ENCODE peak calls at places on chromosomes 13 and 19, in four cellular contexts. One of them, this sample, is unnamed.

GRCh38 chr13:103161476-103161875 is 95.3 kb upstream of the SLC10A2 start:
- DNase-seq in GM12878: no peak
- DNase-seq in endothelial cell of umbilical vein: no peak
- DNase-seq in K562: no peak
- DNase-seq in this sample: no peak

GRCh38 chr19:17889609-17890214 is 18.0 kb downstream of the SLC5A5 start:
- DNase-seq in GM12878: no peak
- DNase-seq in endothelial cell of umbilical vein: peak; percentile 44
- DNase-seq in K562: peak; percentile 39
- DNase-seq in this sample: no peak

GRCh38 chr19:58182989-58183821 is at the start of gene ZNF274:
- DNase-seq in GM12878: peak; percentile 68
- DNase-seq in endothelial cell of umbilical vein: peak; percentile 88
- DNase-seq in K562: peak; percentile 87
- DNase-seq in this sample: peak; percentile 34

GRCh38 chr13:110525328-110526319 is 35.9 kb downstream of the RAB20 start:
- DNase-seq in GM12878: peak; percentile 35
- DNase-seq in endothelial cell of umbilical vein: no peak
- DNase-seq in K562: no peak
- DNase-seq in this sample: no peak

GRCh38 chr13:111177081-111177711 is 62.1 kb downstream of the ARHGEF7 start:
- DNase-seq in GM12878: no peak
- DNase-seq in endothelial cell of umbilical vein: peak; percentile 95
- DNase-seq in K562: no peak
- DNase-seq in this sample: no peak

GRCh38 chr19:49450405-49450804 is 1.2 kb downstream of the PIH1D1 start:
- DNase-seq in GM12878: no peak
- DNase-seq in endothelial cell of umbilical vein: no peak
- DNase-seq in K562: no peak
- DNase-seq in this sample: no peak

GRCh38 chr13:29523199-29523931 is 72.1 kb downstream of the SLC7A1 start:
- DNase-seq in GM12878: no peak
- DNase-seq in endothelial cell of umbilical vein: peak; percentile 48
- DNase-seq in K562: no peak
- DNase-seq in this sample: no peak

GRCh38 chr13:101875717-101876393 is 423.4 kb downstream of the ITGBL1 start:
- DNase-seq in GM12878: no peak
- DNase-seq in endothelial cell of umbilical vein: no peak
- DNase-seq in K562: no peak
- DNase-seq in this sample: no peak

GRCh38 chr13:112672651-112673284 is 17.1 kb upstream of the ATP11A start:
- DNase-seq in GM12878: no peak
- DNase-seq in endothelial cell of umbilical vein: no peak
- DNase-seq in K562: no peak
- DNase-seq in this sample: no peak

GRCh38 chr19:38006361-38007045 is 99.5 kb downstream of the SIPA1L3 start:
- DNase-seq in GM12878: peak; percentile 52
- DNase-seq in endothelial cell of umbilical vein: no peak
- DNase-seq in K562: no peak
- DNase-seq in this sample: no peak

GRCh38 chr13:32314271-32314967 is 744 bp downstream of the ZAR1L start:
- DNase-seq in GM12878: no peak
- DNase-seq in endothelial cell of umbilical vein: no peak
- DNase-seq in K562: no peak
- DNase-seq in this sample: no peak

GRCh38 chr13:41562083-41562482 is 104.7 kb downstream of the RGCC start:
- DNase-seq in GM12878: no peak
- DNase-seq in endothelial cell of umbilical vein: peak; percentile 49
- DNase-seq in K562: no peak
- DNase-seq in this sample: no peak

GRCh38 chr19:46825731-46826055 is 25.0 kb downstream of the AP2S1 start:
- DNase-seq in GM12878: no peak
- DNase-seq in endothelial cell of umbilical vein: no peak
- DNase-seq in K562: no peak
- DNase-seq in this sample: no peak

GRCh38 chr19:46975011-46975917 is 44.4 kb upstream of the NPAS1 start:
- DNase-seq in GM12878: no peak
- DNase-seq in endothelial cell of umbilical vein: no peak
- DNase-seq in K562: no peak
- DNase-seq in this sample: no peak

GRCh38 chr19:56112313-56112709 is 8.8 kb downstream of the ZNF787 start:
- DNase-seq in GM12878: no peak
- DNase-seq in endothelial cell of umbilical vein: no peak
- DNase-seq in K562: no peak
- DNase-seq in this sample: no peak

GRCh38 chr19:44746946-44747738 is 1.4 kb upstream of the BCL3 start:
- DNase-seq in GM12878: peak; percentile 59
- DNase-seq in endothelial cell of umbilical vein: peak; percentile 90
- DNase-seq in K562: peak; percentile 95
- DNase-seq in this sample: no peak

GRCh38 chr13:112062619-112063308 is 4.2 kb upstream of the SOX1 start:
- DNase-seq in GM12878: no peak
- DNase-seq in endothelial cell of umbilical vein: no peak
- DNase-seq in K562: peak; percentile 17
- DNase-seq in this sample: no peak

GRCh38 chr19:55654323-55654832 is 457 bp upstream of the U2AF2 start:
- DNase-seq in GM12878: peak; percentile 93
- DNase-seq in endothelial cell of umbilical vein: peak; percentile 99
- DNase-seq in K562: peak; percentile 74
- DNase-seq in this sample: peak; percentile 96

GRCh38 chr19:46903458-46903857 is 42.7 kb downstream of the ARHGAP35 start:
- DNase-seq in GM12878: no peak
- DNase-seq in endothelial cell of umbilical vein: peak; percentile 37
- DNase-seq in K562: no peak
- DNase-seq in this sample: no peak

GRCh38 chr19:53876651-53877224 is 5.3 kb upstream of the PRKCG start:
- DNase-seq in GM12878: no peak
- DNase-seq in endothelial cell of umbilical vein: no peak
- DNase-seq in K562: no peak
- DNase-seq in this sample: no peak

GRCh38 chr13:100203696-100204367 is 114.9 kb downstream of the PCCA start:
- DNase-seq in GM12878: no peak
- DNase-seq in endothelial cell of umbilical vein: no peak
- DNase-seq in K562: no peak
- DNase-seq in this sample: no peak

GRCh38 chr13:91805605-91806004 is 407.2 kb downstream of the GPC5 start:
- DNase-seq in GM12878: no peak
- DNase-seq in endothelial cell of umbilical vein: peak; percentile 1
- DNase-seq in K562: no peak
- DNase-seq in this sample: no peak

GRCh38 chr19:41893899-41894298 is 10.9 kb downstream of the ARHGEF1 start:
- DNase-seq in GM12878: no peak
- DNase-seq in endothelial cell of umbilical vein: no peak
- DNase-seq in K562: no peak
- DNase-seq in this sample: no peak

GRCh38 chr19:45506246-45506990 is 861 bp upstream of the VASP start:
- DNase-seq in GM12878: peak; percentile 64
- DNase-seq in endothelial cell of umbilical vein: peak; percentile 88
- DNase-seq in K562: peak; percentile 89
- DNase-seq in this sample: peak; percentile 39

GRCh38 chr19:42037649-42038048 is 32.4 kb downstream of the GRIK5 start:
- DNase-seq in GM12878: no peak
- DNase-seq in endothelial cell of umbilical vein: no peak
- DNase-seq in K562: no peak
- DNase-seq in this sample: no peak

DNA sequence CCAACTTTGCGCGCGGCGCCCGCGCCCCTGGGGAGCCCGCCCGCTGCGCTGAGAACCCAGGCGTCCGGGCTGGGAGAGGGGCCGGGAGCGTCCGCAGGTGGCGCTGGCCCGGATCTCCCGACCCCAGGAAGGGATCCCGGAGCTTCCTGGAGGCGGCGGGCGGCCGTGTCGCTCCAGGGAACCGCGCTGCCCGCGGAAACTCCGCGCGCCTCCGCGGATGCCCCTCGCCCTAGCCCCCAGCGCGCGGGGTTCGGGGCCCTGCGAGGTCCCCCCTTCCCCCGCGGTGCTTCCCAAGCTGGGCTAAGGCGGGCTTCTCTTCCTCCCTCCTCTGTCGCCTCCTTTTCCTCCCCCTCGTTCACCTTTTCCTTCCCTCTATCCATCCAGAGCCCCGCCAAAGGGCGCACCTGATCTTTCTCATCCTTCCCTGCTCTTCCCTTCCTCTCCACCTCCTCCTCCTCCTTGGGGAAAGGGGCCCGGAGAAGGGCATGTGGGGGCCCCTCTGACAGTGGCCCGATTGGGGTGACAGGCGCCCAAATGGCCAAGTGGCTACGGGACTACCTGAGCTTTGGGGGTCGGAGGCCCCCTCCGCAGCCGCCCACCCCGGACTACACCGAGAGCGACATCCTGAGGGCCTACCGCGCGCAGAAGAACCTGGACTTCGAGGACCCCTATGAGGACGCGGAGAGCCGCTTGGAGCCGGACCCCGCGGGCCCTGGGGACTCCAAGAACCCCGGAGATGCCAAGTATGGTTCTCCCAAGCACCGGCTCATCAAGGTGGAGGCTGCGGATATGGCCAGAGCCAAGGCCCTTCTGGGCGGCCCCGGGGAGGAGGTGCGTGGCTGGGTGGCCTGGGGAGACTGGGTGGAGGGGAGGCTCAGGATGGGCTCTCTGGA is 710 bp downstream of the SHD start:
- DNase-seq in GM12878: no peak
- DNase-seq in endothelial cell of umbilical vein: no peak
- DNase-seq in K562: no peak
- DNase-seq in this sample: no peak
- TF ChIP-seq EZH2 in GM12878: no peak
- TF ChIP-seq EZH2 in endothelial cell of umbilical vein: peak; percentile 90
- TF ChIP-seq EZH2 in K562: no peak
- TF ChIP-seq EZH2 in this sample: no peak

DNA sequence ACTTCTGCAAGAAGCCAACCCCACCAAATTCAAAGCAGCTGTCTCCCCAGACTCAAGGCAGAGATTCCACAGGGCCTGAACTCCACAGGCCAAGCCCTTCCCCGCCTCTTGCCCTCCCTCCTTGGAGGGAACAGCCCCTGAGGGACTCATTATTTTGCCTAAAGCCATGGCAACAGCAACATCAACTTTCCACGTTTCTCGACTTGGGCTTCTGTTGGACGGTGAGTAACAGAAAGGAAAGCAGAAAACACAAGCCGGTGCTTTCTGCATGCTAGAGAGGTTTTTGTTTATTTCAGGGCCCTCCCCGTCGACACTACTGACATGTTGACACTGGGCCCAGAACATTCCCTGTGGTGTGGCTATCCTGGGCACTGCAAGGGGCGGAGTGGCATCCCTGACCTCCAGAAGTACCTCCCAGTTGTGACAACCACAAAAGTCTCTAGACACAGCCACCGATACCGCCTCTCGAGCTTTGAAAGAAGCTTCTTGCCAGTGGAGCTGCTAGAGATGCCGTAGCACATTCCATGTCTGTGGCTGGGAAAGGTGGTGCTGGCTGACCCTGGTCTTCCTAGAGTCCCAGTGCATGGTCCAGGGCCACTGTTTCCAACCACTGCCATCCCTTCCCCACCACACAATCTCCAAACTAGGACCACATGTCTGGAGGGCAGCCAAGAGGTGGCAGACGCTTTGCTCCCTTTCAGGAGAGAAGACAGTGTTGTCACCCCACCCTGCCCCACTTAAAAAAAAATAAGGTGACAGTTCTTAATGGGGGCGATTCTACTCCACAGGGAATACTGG is 12.8 kb downstream of the CAPS start:
- DNase-seq in GM12878: no peak
- DNase-seq in endothelial cell of umbilical vein: no peak
- DNase-seq in K562: no peak
- DNase-seq in this sample: no peak
- TF ChIP-seq POLR2AphosphoS5 in GM12878: no peak
- TF ChIP-seq POLR2AphosphoS5 in endothelial cell of umbilical vein: no peak
- TF ChIP-seq POLR2AphosphoS5 in K562: no peak
- TF ChIP-seq POLR2AphosphoS5 in this sample: no peak

DNA sequence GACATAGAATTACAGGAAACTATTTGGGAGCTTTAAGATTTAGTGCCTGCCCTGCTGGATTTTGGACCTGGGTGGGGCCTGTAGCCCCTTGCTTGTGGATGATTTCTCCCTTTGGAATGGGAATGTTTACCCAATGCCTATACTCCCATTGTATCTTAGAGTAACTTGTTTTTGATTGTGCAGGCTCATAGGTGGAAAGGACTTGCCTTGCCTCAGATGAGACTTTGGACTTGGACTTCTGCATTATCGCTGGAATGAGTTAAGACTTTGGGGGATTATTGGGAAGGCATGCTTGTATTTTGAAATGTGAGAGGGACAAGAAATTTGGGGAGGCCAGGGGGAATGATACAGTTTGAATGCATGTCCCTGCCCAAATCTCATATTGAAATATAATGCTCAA is 13.4 kb downstream of the SLC15A1 start:
- DNase-seq in GM12878: no peak
- DNase-seq in endothelial cell of umbilical vein: no peak
- DNase-seq in K562: no peak
- DNase-seq in this sample: no peak
- H3K4me3 ChIP-seq in GM12878: no peak overlapping the region
- H3K4me3 ChIP-seq in endothelial cell of umbilical vein: no peak overlapping the region
- H3K4me3 ChIP-seq in K562: no peak overlapping the region
- H3K4me3 ChIP-seq in this sample: no peak overlapping the region

GRCh38 chr13:20141238-20142018 is 19.4 kb downstream of the GJA3 start:
- DNase-seq in GM12878: no peak
- DNase-seq in endothelial cell of umbilical vein: no peak
- DNase-seq in K562: no peak
- DNase-seq in this sample: no peak

GRCh38 chr13:20142927-20143480 is 17.8 kb downstream of the GJA3 start:
- DNase-seq in GM12878: no peak
- DNase-seq in endothelial cell of umbilical vein: no peak
- DNase-seq in K562: no peak
- DNase-seq in this sample: no peak

GRCh38 chr13:20140487-20140886 is 20.4 kb downstream of the GJA3 start:
- DNase-seq in GM12878: no peak
- DNase-seq in endothelial cell of umbilical vein: no peak
- DNase-seq in K562: no peak
- DNase-seq in this sample: no peak

GRCh38 chr13:20144141-20144850 is 16.6 kb downstream of the GJA3 start:
- DNase-seq in GM12878: no peak
- DNase-seq in endothelial cell of umbilical vein: no peak
- DNase-seq in K562: no peak
- DNase-seq in this sample: no peak

DNA sequence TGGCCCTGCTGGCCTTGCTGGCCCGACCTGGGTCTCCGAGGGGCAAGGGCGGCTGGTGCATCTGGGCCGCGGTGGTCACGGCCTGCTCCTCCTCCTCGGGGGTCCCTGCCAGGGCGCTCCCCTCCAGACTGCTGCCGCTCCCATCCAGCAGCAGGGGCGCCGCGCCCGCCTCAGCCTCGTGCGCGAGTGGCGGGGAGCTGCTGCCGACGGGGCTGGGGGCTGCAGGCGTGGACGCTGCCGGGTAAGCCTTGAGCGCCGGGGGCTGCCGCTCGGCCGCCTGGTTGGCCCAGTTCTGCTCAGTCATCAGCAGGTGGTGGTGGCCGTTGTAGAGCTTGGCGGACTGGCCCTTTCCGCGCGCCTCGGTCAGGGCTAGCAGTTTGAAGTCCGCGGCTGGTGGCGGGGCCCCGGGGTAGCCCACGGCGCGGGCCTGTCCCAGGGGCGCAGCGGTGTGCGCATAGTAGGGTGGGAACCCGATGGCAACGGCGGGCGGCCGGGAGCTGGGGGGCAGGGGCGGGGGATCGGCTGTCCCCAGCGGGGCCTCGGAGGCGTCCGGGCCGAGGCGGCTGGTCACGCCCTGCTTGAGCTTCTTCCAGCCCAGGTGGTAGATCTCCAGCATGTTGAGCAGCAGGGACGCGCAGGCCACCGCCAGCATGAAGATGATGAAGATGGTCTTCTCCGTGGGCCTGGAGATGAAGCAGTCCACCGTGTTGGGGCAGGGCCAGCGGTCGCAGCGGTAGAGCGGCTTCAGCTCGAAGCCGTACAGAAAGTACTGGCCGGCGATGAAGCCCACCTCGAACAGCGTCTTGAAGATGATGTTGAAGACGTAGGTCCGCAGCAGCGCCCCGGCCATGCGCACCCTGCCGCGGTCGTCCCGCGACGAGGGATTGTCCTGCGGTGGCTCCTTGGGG is 18.6 kb downstream of the GJA3 start:
- DNase-seq in GM12878: no peak
- DNase-seq in endothelial cell of umbilical vein: no peak
- DNase-seq in K562: no peak
- DNase-seq in this sample: no peak
- TF ChIP-seq EZH2 in GM12878: no peak
- TF ChIP-seq EZH2 in endothelial cell of umbilical vein: peak; percentile 85
- TF ChIP-seq EZH2 in K562: no peak
- TF ChIP-seq EZH2 in this sample: no peak